ENCODE peak calls at places on chromosome 2, in five cellular contexts. O is frontal cortex, I is amniotic stem cell, T is RWPE1, M is NCI-H460. A is an unnamed sample.

GRCh38 chr2:241237949-241238371 is 49.5 kb downstream of the ANO7 start:
- DNase-seq in O (no peak), I (no peak), T (no peak), M (no peak), A (no peak)

GRCh38 chr2:188518391-188518790 is 226.7 kb downstream of the GULP1 start:
- DNase-seq in O (no peak), I (no peak), T (no peak), M (no peak), A (no peak)

GRCh38 chr2:230924092-230924469 is 961 bp downstream of the GPR55 start:
- DNase-seq in O (no peak), I (no peak), T (no peak), M (no peak), A (no peak)

GRCh38 chr2:232026941-232027340 is 65.4 kb downstream of the DIS3L2 start:
- DNase-seq in O (no peak), I (no peak), T (no peak), M (no peak), A (no peak)

GRCh38 chr2:200382883-200383282 is 76.4 kb downstream of the SPATS2L start:
- DNase-seq in O (no peak), I (no peak), T (no peak), M (no peak), A (no peak)

GRCh38 chr2:239684271-239684670 is 283.5 kb upstream of the HDAC4 start:
- DNase-seq in O (no peak), I (no peak), T (no peak), M (no peak), A (no peak)

GRCh38 chr2:134218928-134219707 is 34.8 kb upstream of the MGAT5 start:
- DNase-seq in O (no peak), I (no peak), T (no peak), M (peak; percentile 16), A (no peak)

GRCh38 chr2:23900133-23900926 is 26.6 kb downstream of the ATAD2B start:
- DNase-seq in O (no peak), I (no peak), T (peak; percentile 11), M (no peak), A (no peak)

GRCh38 chr2:182716665-182716990 is 571 bp downstream of the DNAJC10 start:
- DNase-seq in O (no peak), I (no peak), T (peak; percentile 46), M (no peak), A (no peak)

GRCh38 chr2:39778775-39779751 is at the start of gene THUMPD2:
- DNase-seq in O (peak; percentile 77), I (peak; percentile 18), T (peak; percentile 62), M (peak; percentile 60), A (no peak)

GRCh38 chr2:52144588-52144987 is 1112.7 kb upstream of the NRXN1 start:
- DNase-seq in O (no peak), I (no peak), T (no peak), M (no peak), A (no peak)

GRCh38 chr2:128196026-128196822 is 105.2 kb downstream of the UGGT1 start:
- DNase-seq in O (no peak), I (no peak), T (no peak), M (no peak), A (no peak)

GRCh38 chr2:73259276-73259675 is 25.0 kb downstream of the FBXO41 start:
- DNase-seq in O (no peak), I (no peak), T (no peak), M (no peak), A (no peak)

GRCh38 chr2:42856891-42857632 is 64.7 kb upstream of the HAAO start:
- DNase-seq in O (no peak), I (no peak), T (peak; percentile 38), M (no peak), A (no peak)

GRCh38 chr2:170716851-170717598 is 1.9 kb downstream of the SP5 start:
- DNase-seq in O (peak; percentile 57), I (no peak), T (peak; percentile 48), M (no peak), A (no peak)

GRCh38 chr2:8402222-8402621 is 279.6 kb upstream of the ID2 start:
- DNase-seq in O (no peak), I (no peak), T (no peak), M (no peak), A (no peak)

GRCh38 chr2:151374426-151374825 is 17.0 kb downstream of the TNFAIP6 start:
- DNase-seq in O (no peak), I (peak; percentile 22), T (peak; percentile 71), M (no peak), A (peak; percentile 80)

GRCh38 chr2:203237501-203238238 is 1.1 kb upstream of the CYP20A1 start:
- DNase-seq in O (no peak), I (no peak), T (no peak), M (no peak), A (no peak)

GRCh38 chr2:88296209-88296608 is 126.1 kb downstream of the THNSL2 start:
- DNase-seq in O (no peak), I (no peak), T (no peak), M (no peak), A (no peak)

GRCh38 chr2:241271641-241272297 is 43.7 kb downstream of the HDLBP start:
- DNase-seq in O (peak; percentile 70), I (peak; percentile 78), T (peak; percentile 54), M (peak; percentile 43), A (no peak)

GRCh38 chr2:20648207-20648606 is 2.7 kb downstream of the HS1BP3 start:
- DNase-seq in O (no peak), I (no peak), T (no peak), M (no peak), A (no peak)

GRCh38 chr2:177332041-177332991 is 60.3 kb upstream of the AGPS start:
- DNase-seq in O (no peak), I (no peak), T (peak; percentile 41), M (peak; percentile 73), A (no peak)

GRCh38 chr2:129606496-129607270 is 372.8 kb upstream of the RAB6C start:
- DNase-seq in O (no peak), I (no peak), T (no peak), M (no peak), A (no peak)

GRCh38 chr2:200713704-200714064 is 98.0 kb upstream of the BZW1 start:
- DNase-seq in O (no peak), I (no peak), T (no peak), M (no peak), A (no peak)

GRCh38 chr2:226661789-226662545 is 137.7 kb downstream of the IRS1 start:
- DNase-seq in O (no peak), I (no peak), T (peak; percentile 85), M (peak; percentile 96), A (peak; percentile 70)

GRCh38 chr2:240905176-240905781 is 857 bp upstream of the CROCC2 start:
- DNase-seq in O (no peak), I (no peak), T (no peak), M (no peak), A (no peak)

GRCh38 chr2:31674446-31674845 is 93.7 kb upstream of the SRD5A2 start:
- DNase-seq in O (no peak), I (no peak), T (no peak), M (no peak), A (no peak)

GRCh38 chr2:220936641-220937197 is 635.4 kb downstream of the EPHA4 start:
- DNase-seq in O (no peak), I (no peak), T (no peak), M (no peak), A (no peak)

GRCh38 chr2:10399358-10399757 is 48.8 kb downstream of the ODC1 start:
- DNase-seq in O (no peak), I (no peak), T (no peak), M (no peak), A (no peak)

GRCh38 chr2:160308915-160309314 is 108.8 kb upstream of the ITGB6 start:
- DNase-seq in O (no peak), I (no peak), T (peak; percentile 68), M (no peak), A (peak; percentile 50)

GRCh38 chr2:226398580-226398979 is 401.0 kb downstream of the IRS1 start:
- DNase-seq in O (no peak), I (no peak), T (no peak), M (no peak), A (no peak)

GRCh38 chr2:95389256-95390119 is 13.0 kb upstream of the FAHD2A start:
- DNase-seq in O (peak; percentile 40), I (no peak), T (peak; percentile 59), M (peak; percentile 40), A (no peak)